ENCODE peak calls at places on chromosome 20, in five cellular contexts. Q, I, G, C and K are unnamed samples.

GRCh38 chr20:31987744-31988143 is 19.8 kb downstream of the XKR7 start:
- DNase-seq in G (no peak), C (no peak), I (peak; percentile 45), Q (peak; percentile 82), K (no peak)

GRCh38 chr20:38612921-38613320 is 11.3 kb downstream of the ARHGAP40 start:
- DNase-seq in Q (no peak), I (no peak), C (no peak), G (no peak), K (no peak)

GRCh38 chr20:53582574-53583351 is 10.9 kb downstream of the ZNF217 start:
- DNase-seq in Q (peak; percentile 71), G (no peak), I (peak; percentile 86), C (no peak), K (no peak)

GRCh38 chr20:34708621-34709043 is 4.5 kb downstream of the TP53INP2 start:
- DNase-seq in C (peak; percentile 34), G (no peak), Q (peak; percentile 67), I (no peak), K (peak; percentile 77)

GRCh38 chr20:36335187-36335870 is 29.2 kb downstream of the DLGAP4 start:
- DNase-seq in C (no peak), I (no peak), Q (no peak), G (no peak), K (no peak)

GRCh38 chr20:36262440-36262839 is 26.2 kb downstream of the AAR2 start:
- DNase-seq in Q (no peak), I (no peak), G (no peak), C (no peak), K (no peak)

GRCh38 chr20:37200376-37200775 is 21.0 kb upstream of the MROH8 start:
- DNase-seq in I (no peak), C (no peak), Q (no peak), G (no peak), K (no peak)

GRCh38 chr20:13533946-13534345 is 104.8 kb downstream of the TASP1 start:
- DNase-seq in G (no peak), C (no peak), I (no peak), Q (no peak), K (no peak)

GRCh38 chr20:41639630-41640029 is 21.5 kb upstream of the CHD6 start:
- DNase-seq in Q (no peak), I (no peak), C (no peak), G (no peak), K (no peak)

GRCh38 chr20:944774-945410 is 28.8 kb upstream of the ANGPT4 start:
- DNase-seq in G (no peak), C (no peak), I (no peak), Q (no peak), K (peak; percentile 36)

GRCh38 chr20:37992802-37993538 is 40.3 kb downstream of the TTI1 start:
- DNase-seq in Q (peak; percentile 34), C (peak; percentile 78), I (peak; percentile 55), G (no peak), K (no peak)

GRCh38 chr20:22320245-22320915 is 264.0 kb downstream of the FOXA2 start:
- DNase-seq in C (no peak), G (no peak), I (no peak), Q (no peak), K (no peak)

GRCh38 chr20:38766071-38766470 is 17.8 kb downstream of the ACTR5 start:
- DNase-seq in I (no peak), Q (no peak), C (no peak), G (no peak), K (no peak)

GRCh38 chr20:18702736-18703135 is 110.8 kb upstream of the SCP2D1 start:
- DNase-seq in I (no peak), C (no peak), G (no peak), Q (no peak), K (no peak)

GRCh38 chr20:2693286-2693995 is 861 bp downstream of the EBF4 start:
- DNase-seq in C (peak; percentile 71), I (no peak), Q (peak; percentile 35), G (no peak), K (peak; percentile 46)

GRCh38 chr20:15849131-15849685 is 724.0 kb downstream of the KIF16B start:
- DNase-seq in I (no peak), Q (no peak), C (no peak), G (no peak), K (no peak)

GRCh38 chr20:53828673-53829085 is 235.0 kb upstream of the ZNF217 start:
- DNase-seq in G (no peak), C (peak; percentile 37), Q (peak; percentile 84), I (no peak), K (no peak)

GRCh38 chr20:4912380-4913142 is 88.7 kb downstream of the SLC23A2 start:
- DNase-seq in I (no peak), C (no peak), Q (no peak), G (no peak), K (no peak)

GRCh38 chr20:30816182-30816645 is 441.2 kb upstream of the DEFB115 start:
- DNase-seq in Q (no peak), C (peak; percentile 61), G (no peak), I (no peak), K (peak; percentile 43)

GRCh38 chr20:63898882-63899558 is 4.1 kb downstream of the DNAJC5 start:
- DNase-seq in C (no peak), Q (no peak), I (no peak), G (no peak), K (no peak)

GRCh38 chr20:2038161-2038560 is 44.3 kb upstream of the PDYN start:
- DNase-seq in I (no peak), G (no peak), Q (no peak), C (no peak), K (no peak)

GRCh38 chr20:51121901-51122412 is 99.0 kb upstream of the KCNG1 start:
- DNase-seq in C (no peak), Q (peak; percentile 43), I (no peak), G (no peak), K (no peak)

GRCh38 chr20:31517373-31517772 is 3.1 kb downstream of the HM13 start:
- DNase-seq in G (no peak), C (peak; percentile 38), I (peak; percentile 91), Q (peak; percentile 76), K (peak; percentile 54)

GRCh38 chr20:17556842-17557674 is 12.8 kb upstream of the DSTN start:
- DNase-seq in I (no peak), Q (no peak), C (no peak), G (no peak), K (no peak)

GRCh38 chr20:3652217-3652616 is 11.0 kb downstream of the GFRA4 start:
- DNase-seq in Q (no peak), G (no peak), I (no peak), C (peak; percentile 65), K (no peak)

GRCh38 chr20:23028377-23028776 is 6.7 kb upstream of the SSTR4 start:
- DNase-seq in Q (no peak), I (no peak), C (no peak), G (no peak), K (no peak)

GRCh38 chr20:51067792-51068191 is 44.9 kb upstream of the KCNG1 start:
- DNase-seq in I (no peak), C (no peak), G (no peak), Q (no peak), K (no peak)

GRCh38 chr20:33418033-33418432 is 16.7 kb upstream of the CDK5RAP1 start:
- DNase-seq in G (no peak), I (no peak), Q (no peak), C (no peak), K (no peak)

GRCh38 chr20:33419140-33419974 is 18.0 kb upstream of the CDK5RAP1 start:
- DNase-seq in G (no peak), C (peak; percentile 78), Q (no peak), I (no peak), K (no peak)

DNA sequence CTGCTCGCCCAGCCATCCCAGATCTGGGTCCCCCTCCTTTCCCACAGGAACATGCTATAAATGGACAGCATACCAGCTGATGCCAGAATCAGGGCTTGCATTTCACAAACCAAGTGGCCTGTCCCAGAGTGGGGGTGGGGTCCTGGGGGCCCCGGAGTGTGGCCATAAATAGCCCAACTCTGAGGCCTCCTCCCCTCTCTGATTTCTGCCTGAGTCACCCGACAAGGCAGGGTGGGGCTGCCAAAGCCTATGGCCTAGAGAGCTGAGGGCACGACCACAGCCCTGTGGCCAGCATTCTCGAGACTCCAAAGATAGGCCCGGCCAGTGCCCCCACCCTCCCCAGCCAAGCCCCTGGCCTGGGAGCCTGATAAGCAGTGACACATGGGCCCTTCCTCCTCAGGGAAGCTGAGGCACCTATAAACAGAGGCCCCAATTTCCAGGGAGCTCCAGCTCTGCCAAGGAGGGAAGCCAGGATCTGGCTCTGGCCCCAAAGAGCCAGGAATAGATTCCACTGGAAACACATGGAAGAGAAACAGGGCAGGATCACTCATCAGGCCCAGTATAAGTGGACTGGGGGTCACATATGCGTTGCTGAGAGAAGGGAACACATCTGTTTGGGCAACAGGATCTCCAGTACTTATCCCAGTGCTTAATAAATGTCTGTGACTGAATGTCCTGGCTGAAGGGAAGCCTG is 20.3 kb downstream of the SNTA1 start:
- DNase-seq in I (no peak), G (no peak), C (peak; percentile 78), Q (no peak), K (no peak)
- TF ChIP-seq USF2 in I (no peak), G (no peak), C (no peak), Q (no peak), K (no peak)

GRCh38 chr20:40160151-40160550 is 528.9 kb downstream of the MAFB start:
- DNase-seq in G (peak; percentile 7), I (peak; percentile 60), C (peak; percentile 20), Q (peak; percentile 55), K (peak; percentile 59)
- TF ChIP-seq ESRRA in G (no peak), I (no peak), C (no peak), Q (no peak), K (no peak)

DNA sequence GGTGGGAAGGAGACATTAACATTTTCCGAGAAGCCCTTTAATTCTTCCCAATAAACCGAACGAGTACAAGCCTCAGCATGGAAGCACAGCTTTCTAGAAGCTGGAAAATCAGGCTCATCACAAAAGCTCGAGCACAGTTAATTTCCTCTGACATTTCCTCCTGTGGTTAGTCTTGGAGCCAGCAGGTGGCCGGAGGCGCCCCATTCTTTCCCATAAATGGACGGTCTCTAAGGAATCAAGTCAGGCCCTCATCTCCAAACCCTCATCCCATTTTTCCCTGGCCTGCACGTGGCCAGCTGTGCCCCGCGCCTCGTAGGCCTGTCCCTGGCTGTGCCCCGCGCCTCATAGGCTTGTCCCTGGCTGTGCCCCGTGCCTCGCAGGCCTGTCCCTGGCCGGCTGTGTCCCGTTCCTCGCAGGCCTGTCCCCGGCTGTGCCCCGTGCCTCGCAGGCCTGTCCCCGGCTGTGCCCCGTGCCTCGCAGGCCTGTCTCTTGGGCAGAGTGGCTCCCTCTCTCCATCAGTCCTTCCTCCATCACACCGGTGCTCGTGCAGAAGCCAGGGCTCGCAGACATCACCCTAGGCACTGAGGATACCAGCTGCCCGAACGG is 19.7 kb upstream of the NTSR1 start:
- DNase-seq in I (peak; percentile 29), G (no peak), C (no peak), Q (peak; percentile 31), K (no peak)
- TF ChIP-seq USF2 in I (no peak), G (no peak), C (no peak), Q (no peak), K (no peak)

GRCh38 chr20:59028812-59029211 is 3.3 kb downstream of the ATP5F1E start:
- DNase-seq in C (no peak), G (no peak), I (no peak), Q (no peak), K (no peak)
- TF ChIP-seq ESRRA in C (no peak), G (no peak), I (no peak), Q (no peak), K (no peak)